ENCODE peak calls at places on chromosome 1, in four cellular contexts. U is AG10803, P is dorsolateral prefrontal cortex, B is left ventricle myocardium inferior. G is an unnamed sample.

GRCh38 chr1:149888160-149888998 is 11.0 kb upstream of the BOLA1 start:
- DNase-seq in P (peak; percentile 71), U (peak; percentile 83), B (peak; percentile 76), G (peak; percentile 90)

GRCh38 chr1:178961331-178961730 is 64.4 kb upstream of the FAM20B start:
- DNase-seq in U (no peak), P (no peak), B (no peak), G (no peak)

GRCh38 chr1:209619696-209620483 is 32.3 kb downstream of the LAMB3 start:
- DNase-seq in P (no peak), U (no peak), B (no peak), G (no peak)

GRCh38 chr1:10692401-10693021 is 103.9 kb downstream of the CASZ1 start:
- DNase-seq in P (no peak), B (no peak), U (no peak), G (no peak)

GRCh38 chr1:17661546-17662157 is 93.5 kb upstream of the ACTL8 start:
- DNase-seq in B (peak; percentile 52), P (peak; percentile 89), U (peak; percentile 34), G (peak; percentile 44)

GRCh38 chr1:223349241-223349640 is 14.7 kb downstream of the SUSD4 start:
- DNase-seq in B (no peak), U (no peak), P (no peak), G (no peak)

GRCh38 chr1:116330342-116330652 is 42.7 kb upstream of the ATP1A1 start:
- DNase-seq in U (no peak), B (no peak), P (no peak), G (no peak)

GRCh38 chr1:86423873-86424272 is at the start of gene CLCA2:
- DNase-seq in B (no peak), U (no peak), P (no peak), G (no peak)

GRCh38 chr1:37189111-37189510 is 154.8 kb upstream of the GRIK3 start:
- DNase-seq in U (no peak), P (no peak), B (no peak), G (no peak)

DNA sequence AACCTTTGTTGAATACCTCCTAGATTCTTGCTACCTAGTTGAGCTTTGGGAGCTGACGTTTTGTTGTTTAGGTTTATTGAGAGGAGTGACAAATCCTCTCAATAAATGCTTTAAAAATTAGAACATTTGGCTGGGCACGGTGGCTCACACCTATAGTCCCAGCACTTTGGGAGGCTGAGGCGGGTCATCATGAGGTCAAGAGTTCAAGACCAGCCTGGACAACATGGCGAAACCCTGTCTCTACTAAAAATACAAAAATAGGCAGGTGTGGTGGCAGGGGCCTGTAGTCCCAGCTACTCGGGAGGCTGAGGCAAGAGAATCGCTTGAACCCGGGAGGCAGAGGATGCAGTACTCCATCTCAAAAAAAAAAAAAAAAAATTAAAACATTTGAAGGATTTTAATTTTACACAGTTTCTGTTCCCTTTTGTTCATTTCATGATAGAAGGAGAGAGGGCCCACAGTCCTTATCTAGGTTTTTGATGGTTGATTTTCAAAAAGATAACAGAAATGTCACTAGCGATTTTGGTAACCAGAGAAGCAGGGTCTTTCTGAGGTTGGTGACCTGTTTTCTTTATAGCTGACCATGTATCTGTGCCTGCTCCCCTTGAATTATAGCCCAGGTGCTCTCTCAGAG is 44.2 kb upstream of the PIGV start:
- DNase-seq in P (no peak), B (no peak), U (no peak), G (no peak)
- H3K4me3 ChIP-seq in P (no peak overlapping the region), B (no peak overlapping the region), U (no peak overlapping the region), G (no peak overlapping the region)

GRCh38 chr1:245888809-245889208 is 618.3 kb downstream of the SMYD3 start:
- DNase-seq in B (no peak), P (no peak), U (peak; percentile 23), G (peak; percentile 41)
- TF ChIP-seq CTCF in B (peak; percentile 25), P (no peak), U (peak; percentile 41), G (peak; percentile 41)

GRCh38 chr1:161227196-161227871 is 1.5 kb downstream of the TOMM40L start:
- DNase-seq in P (peak; percentile 79), B (peak; percentile 83), U (peak; percentile 70), G (peak; percentile 69)
- H3K4me3 ChIP-seq in P (peak overlapping the region; percentile 78), B (peak overlapping the region; percentile 80), U (peak overlapping the region; percentile 93), G (no peak overlapping the region)

GRCh38 chr1:228087771-228088251 is 5.3 kb downstream of the ARF1 start:
- DNase-seq in P (no peak), B (peak; percentile 26), U (peak; percentile 91), G (peak; percentile 65)
- TF ChIP-seq CTCF in P (no peak), B (no peak), U (peak; percentile 26), G (no peak)